ENCODE peak calls at places on chromosomes 6 and 20, in five cellular contexts. One of them, this sample, is unnamed.

GRCh38 chr6:26053929-26054658 is 33.1 kb upstream of the HFE start:
- DNase-seq in mammary epithelial cell: peak
- DNase-seq in fibroblast of lung: peak
- DNase-seq in H9: no peak
- DNase-seq in MM.1S: no peak
- DNase-seq in this sample: no peak

GRCh38 chr6:87012743-87013142 is 75.4 kb downstream of the HTR1E start:
- DNase-seq in mammary epithelial cell: no peak
- DNase-seq in fibroblast of lung: no peak
- DNase-seq in H9: no peak
- DNase-seq in MM.1S: no peak
- DNase-seq in this sample: no peak

GRCh38 chr20:10067305-10067704 is 32.5 kb downstream of the ANKEF1 start:
- DNase-seq in mammary epithelial cell: no peak
- DNase-seq in fibroblast of lung: no peak
- DNase-seq in H9: no peak
- DNase-seq in MM.1S: no peak
- DNase-seq in this sample: no peak

GRCh38 chr6:54896302-54896701 is 49.7 kb downstream of the FAM83B start:
- DNase-seq in mammary epithelial cell: no peak
- DNase-seq in fibroblast of lung: no peak
- DNase-seq in H9: no peak
- DNase-seq in MM.1S: no peak
- DNase-seq in this sample: no peak

GRCh38 chr6:131958551-131959470 is 7.6 kb upstream of the CCN2 start:
- DNase-seq in mammary epithelial cell: no peak
- DNase-seq in fibroblast of lung: no peak
- DNase-seq in H9: no peak
- DNase-seq in MM.1S: no peak
- DNase-seq in this sample: no peak

GRCh38 chr20:46512943-46513844 is at the start of gene ZNF334:
- DNase-seq in mammary epithelial cell: peak
- DNase-seq in fibroblast of lung: peak
- DNase-seq in H9: peak
- DNase-seq in MM.1S: no peak
- DNase-seq in this sample: no peak

GRCh38 chr20:1632228-1632577 is 12.4 kb upstream of the SIRPB1 start:
- DNase-seq in mammary epithelial cell: no peak
- DNase-seq in fibroblast of lung: no peak
- DNase-seq in H9: no peak
- DNase-seq in MM.1S: no peak
- DNase-seq in this sample: no peak

GRCh38 chr6:75946146-75946831 is 126.2 kb downstream of the IMPG1 start:
- DNase-seq in mammary epithelial cell: no peak
- DNase-seq in fibroblast of lung: no peak
- DNase-seq in H9: no peak
- DNase-seq in MM.1S: no peak
- DNase-seq in this sample: no peak

GRCh38 chr6:127550403-127550802 is 26.6 kb upstream of the C6orf58 start:
- DNase-seq in mammary epithelial cell: peak
- DNase-seq in fibroblast of lung: peak
- DNase-seq in H9: no peak
- DNase-seq in MM.1S: no peak
- DNase-seq in this sample: no peak

GRCh38 chr6:108293527-108294296 is 1.1 kb upstream of the AFG1L start:
- DNase-seq in mammary epithelial cell: no peak
- DNase-seq in fibroblast of lung: no peak
- DNase-seq in H9: no peak
- DNase-seq in MM.1S: no peak
- DNase-seq in this sample: no peak
- H3K9ac ChIP-seq in mammary epithelial cell: no peak
- H3K9ac ChIP-seq in fibroblast of lung: no peak
- H3K9ac ChIP-seq in H9: peak
- H3K9ac ChIP-seq in MM.1S: no peak
- H3K9ac ChIP-seq in this sample: no peak

GRCh38 chr20:39111359-39112195 is 149.4 kb downstream of the DHX35 start:
- DNase-seq in mammary epithelial cell: no peak
- DNase-seq in fibroblast of lung: no peak
- DNase-seq in H9: no peak
- DNase-seq in MM.1S: no peak
- DNase-seq in this sample: no peak
- H2AFZ ChIP-seq in mammary epithelial cell: no peak
- H2AFZ ChIP-seq in fibroblast of lung: no peak
- H2AFZ ChIP-seq in H9: no peak
- H2AFZ ChIP-seq in MM.1S: no peak
- H2AFZ ChIP-seq in this sample: no peak

GRCh38 chr6:30907758-30908591 is at the start of gene GTF2H4:
- DNase-seq in mammary epithelial cell: peak
- DNase-seq in fibroblast of lung: peak
- DNase-seq in H9: peak
- DNase-seq in MM.1S: peak
- DNase-seq in this sample: peak
- H3K27ac ChIP-seq in mammary epithelial cell: peak
- H3K27ac ChIP-seq in fibroblast of lung: peak
- H3K27ac ChIP-seq in H9: no peak
- H3K27ac ChIP-seq in MM.1S: no peak
- H3K27ac ChIP-seq in this sample: peak

DNA sequence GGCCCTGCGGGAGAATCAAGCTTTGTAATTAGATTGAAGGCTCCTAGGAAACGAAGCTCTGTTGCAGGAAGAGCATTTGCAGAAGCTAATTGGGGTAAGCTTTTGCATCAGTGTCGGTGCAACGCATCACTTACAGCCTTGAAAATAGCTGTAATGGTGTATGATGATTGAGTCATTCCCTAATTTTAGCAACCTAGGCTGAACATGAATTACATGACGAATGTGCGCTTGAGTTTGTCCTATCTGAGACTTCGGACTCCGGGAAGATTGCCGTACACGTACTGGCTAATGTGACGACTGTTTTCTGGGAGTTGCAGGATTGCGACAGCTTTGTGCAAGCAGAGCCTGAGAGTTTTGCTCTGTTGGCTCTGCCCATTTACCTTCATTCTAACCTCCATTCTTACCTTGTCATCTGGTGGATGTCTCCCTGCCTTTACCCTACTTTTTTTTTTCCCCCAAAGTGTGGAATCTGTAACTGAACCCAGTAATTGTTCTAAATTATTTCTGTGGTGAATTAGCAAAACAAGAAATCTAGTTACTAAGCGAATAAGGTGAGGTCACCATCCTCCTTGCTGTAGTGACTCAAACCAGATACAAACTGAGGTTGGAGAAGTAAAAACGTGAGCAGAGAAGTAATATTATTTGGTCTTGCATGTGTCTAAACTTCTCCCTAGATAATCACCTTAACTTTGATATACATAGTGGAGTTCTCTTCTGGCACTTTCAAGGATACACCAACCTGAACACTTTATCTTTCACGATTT is 676.0 kb upstream of the CITED2 start:
- DNase-seq in mammary epithelial cell: peak
- DNase-seq in fibroblast of lung: peak
- DNase-seq in H9: no peak
- DNase-seq in MM.1S: no peak
- DNase-seq in this sample: no peak
- H3K9ac ChIP-seq in mammary epithelial cell: peak
- H3K9ac ChIP-seq in fibroblast of lung: no peak
- H3K9ac ChIP-seq in H9: no peak
- H3K9ac ChIP-seq in MM.1S: no peak
- H3K9ac ChIP-seq in this sample: no peak

DNA sequence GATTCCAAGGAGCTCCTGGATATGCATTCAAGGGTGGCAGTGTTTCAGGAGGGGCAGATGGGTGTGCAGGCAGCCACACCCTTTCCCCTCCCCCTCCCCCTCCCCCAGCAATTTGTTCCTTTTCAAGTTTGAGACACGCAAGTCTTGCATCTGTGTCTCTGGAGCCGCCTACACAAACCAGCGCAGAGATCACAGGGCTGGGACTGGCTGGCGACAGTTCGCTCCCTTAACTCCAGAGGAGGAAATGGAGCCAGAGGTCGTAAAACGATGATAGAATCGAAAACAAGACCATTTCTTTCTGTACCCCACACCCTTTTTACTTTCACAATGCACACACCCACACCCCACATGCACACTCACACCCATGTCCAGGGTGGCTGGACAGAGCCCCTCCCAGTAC is 163.1 kb downstream of the LY86 start:
- DNase-seq in mammary epithelial cell: no peak
- DNase-seq in fibroblast of lung: no peak
- DNase-seq in H9: no peak
- DNase-seq in MM.1S: no peak
- DNase-seq in this sample: no peak
- H2AFZ ChIP-seq in mammary epithelial cell: no peak
- H2AFZ ChIP-seq in fibroblast of lung: peak
- H2AFZ ChIP-seq in H9: no peak
- H2AFZ ChIP-seq in MM.1S: no peak
- H2AFZ ChIP-seq in this sample: no peak

DNA sequence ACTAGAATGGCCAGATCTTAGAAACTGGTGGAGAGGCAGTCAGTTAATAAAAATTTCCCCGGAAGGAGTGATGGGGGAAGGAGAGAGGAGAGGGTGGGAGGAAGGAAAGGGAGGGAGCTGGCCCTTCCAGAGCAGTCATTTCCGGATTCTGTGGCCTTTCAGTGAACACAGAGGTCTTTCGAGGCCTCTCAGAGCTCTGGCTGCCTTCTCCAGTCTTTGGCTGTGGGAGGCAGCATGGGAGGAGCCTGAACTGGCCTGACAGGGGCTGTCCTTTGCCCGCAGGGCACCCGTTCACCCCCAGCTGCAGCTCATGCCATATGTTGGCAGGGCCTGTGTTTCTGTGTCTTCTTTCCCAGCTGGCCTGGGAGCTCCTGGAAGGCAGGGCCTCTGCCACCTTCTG is 95.5 kb downstream of the PPP1R14C start:
- DNase-seq in mammary epithelial cell: peak
- DNase-seq in fibroblast of lung: no peak
- DNase-seq in H9: no peak
- DNase-seq in MM.1S: no peak
- DNase-seq in this sample: no peak
- H3K27ac ChIP-seq in mammary epithelial cell: peak
- H3K27ac ChIP-seq in fibroblast of lung: no peak
- H3K27ac ChIP-seq in H9: no peak
- H3K27ac ChIP-seq in MM.1S: no peak
- H3K27ac ChIP-seq in this sample: peak

GRCh38 chr6:28981391-28981832 is 23.7 kb downstream of the ZNF311 start:
- DNase-seq in mammary epithelial cell: peak
- DNase-seq in fibroblast of lung: peak
- DNase-seq in H9: peak
- DNase-seq in MM.1S: peak
- DNase-seq in this sample: no peak

GRCh38 chr6:28979679-28980078 is 25.4 kb downstream of the ZNF311 start:
- DNase-seq in mammary epithelial cell: no peak
- DNase-seq in fibroblast of lung: no peak
- DNase-seq in H9: no peak
- DNase-seq in MM.1S: no peak
- DNase-seq in this sample: no peak

GRCh38 chr6:28978959-28979561 is 26.1 kb downstream of the ZNF311 start:
- DNase-seq in mammary epithelial cell: no peak
- DNase-seq in fibroblast of lung: no peak
- DNase-seq in H9: no peak
- DNase-seq in MM.1S: no peak
- DNase-seq in this sample: no peak

GRCh38 chr6:28980797-28981390 is 24.2 kb downstream of the ZNF311 start:
- DNase-seq in mammary epithelial cell: peak
- DNase-seq in fibroblast of lung: peak
- DNase-seq in H9: peak
- DNase-seq in MM.1S: peak
- DNase-seq in this sample: no peak

DNA sequence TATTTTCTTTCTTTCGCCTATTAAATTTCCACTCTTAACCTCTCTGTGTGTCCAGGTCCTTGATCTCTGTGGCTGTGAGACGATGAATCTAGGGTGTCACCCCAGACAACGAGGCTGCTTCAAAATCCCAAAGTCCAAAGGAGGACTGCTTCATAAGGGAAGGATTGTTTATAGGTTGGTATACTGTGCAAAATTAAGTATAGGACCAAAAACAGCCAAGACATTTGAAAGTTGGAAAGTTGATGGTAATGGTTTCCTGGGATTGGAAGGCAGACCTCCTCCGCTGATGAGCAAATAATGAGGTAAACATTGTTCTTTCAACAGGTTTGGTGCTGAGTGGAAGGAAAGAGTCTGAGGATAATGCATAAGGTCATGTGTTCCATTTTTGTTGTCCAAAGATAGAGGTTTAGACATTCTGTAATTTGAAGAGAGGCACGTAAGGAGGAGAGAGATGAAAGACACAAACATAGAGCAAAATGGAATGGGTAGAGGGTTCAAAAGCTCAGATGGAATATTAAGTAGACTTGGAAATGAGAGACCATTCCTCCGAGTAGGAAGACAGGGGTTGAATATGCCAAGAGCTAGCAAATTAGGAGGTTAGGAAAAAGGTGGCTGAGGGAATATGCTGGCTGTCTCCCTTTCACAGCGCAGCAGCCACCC is 24.8 kb downstream of the ZNF311 start:
- DNase-seq in mammary epithelial cell: no peak
- DNase-seq in fibroblast of lung: no peak
- DNase-seq in H9: no peak
- DNase-seq in MM.1S: no peak
- DNase-seq in this sample: no peak
- H3K9ac ChIP-seq in mammary epithelial cell: no peak
- H3K9ac ChIP-seq in fibroblast of lung: no peak
- H3K9ac ChIP-seq in H9: no peak
- H3K9ac ChIP-seq in MM.1S: no peak
- H3K9ac ChIP-seq in this sample: peak

DNA sequence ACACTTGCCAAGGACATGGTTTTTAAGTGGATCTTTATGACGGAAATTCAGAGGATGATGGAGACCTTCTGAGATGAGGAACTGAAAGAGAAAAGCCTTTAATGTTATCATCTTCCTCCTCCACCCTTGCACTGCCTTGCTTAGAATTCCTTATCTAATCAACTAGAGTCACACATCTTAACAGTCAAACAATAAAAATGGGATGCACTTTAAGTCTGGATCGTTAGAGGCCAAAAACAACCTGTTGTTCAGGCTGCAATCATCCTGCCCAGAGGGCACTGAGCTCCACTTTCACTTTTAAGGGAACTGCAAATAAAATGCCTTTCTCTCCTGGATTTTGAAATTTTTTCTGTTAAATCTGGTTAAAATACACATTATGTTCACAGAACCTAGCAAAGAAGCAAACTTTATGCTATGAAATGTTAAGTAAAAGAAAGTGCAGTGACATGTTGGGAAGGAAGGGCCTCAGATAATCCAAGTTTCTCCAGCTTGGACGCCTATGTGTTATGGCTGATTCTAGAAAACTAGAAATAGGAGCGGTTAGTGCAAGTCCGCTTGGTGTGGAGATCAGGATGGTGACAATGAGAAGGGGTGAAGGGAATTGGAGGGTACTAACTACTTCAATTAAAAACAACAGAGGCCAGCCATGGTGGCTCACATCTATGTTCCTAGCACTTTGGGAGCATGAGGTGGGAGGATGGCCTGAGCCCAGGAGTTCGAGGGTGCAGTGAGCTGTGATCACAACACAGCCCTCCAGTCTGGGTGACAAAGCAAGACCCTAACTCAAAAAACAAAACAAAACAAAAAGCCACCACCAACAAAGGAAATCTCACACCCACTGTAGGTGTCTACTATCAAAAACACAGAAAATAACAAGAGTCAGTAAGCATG is 66.4 kb upstream of the KIF13A start:
- DNase-seq in mammary epithelial cell: peak
- DNase-seq in fibroblast of lung: no peak
- DNase-seq in H9: no peak
- DNase-seq in MM.1S: no peak
- DNase-seq in this sample: no peak
- H2AFZ ChIP-seq in mammary epithelial cell: peak
- H2AFZ ChIP-seq in fibroblast of lung: peak
- H2AFZ ChIP-seq in H9: no peak
- H2AFZ ChIP-seq in MM.1S: no peak
- H2AFZ ChIP-seq in this sample: peak